ENCODE peak calls at places on chromosomes 3 and 15, in four cellular contexts. B is natural killer cell, T is mucosa of descending colon, C is hepatocyte. M is an unnamed sample.
A peak's percentile ranks its signal among the peaks of the same experiment; 100 is the strongest.

GRCh38 chr3:158731938-158732855 is at the start of gene RARRES1:
- DNase-seq in C (peak; percentile 88), T (peak; percentile 78), B (peak; percentile 21), M (peak; percentile 49)

GRCh38 chr3:12759097-12759679 is at the start of gene TMEM40:
- DNase-seq in B (no peak), T (no peak), C (peak; percentile 59), M (no peak)

GRCh38 chr3:69250014-69250413 is 127.6 kb upstream of the LMOD3 start:
- DNase-seq in B (no peak), T (peak; percentile 93), C (peak; percentile 81), M (no peak)

GRCh38 chr3:177977381-177978158 is 558.7 kb upstream of the KCNMB2 start:
- DNase-seq in T (no peak), C (no peak), B (no peak), M (no peak)

GRCh38 chr15:65956307-65956706 is 87.0 kb downstream of the RAB11A start:
- DNase-seq in C (no peak), B (no peak), T (no peak), M (no peak)

GRCh38 chr3:58200121-58200709 is 10.6 kb downstream of the DNASE1L3 start:
- DNase-seq in C (no peak), B (no peak), T (no peak), M (no peak)

GRCh38 chr3:110307065-110307809 is 764.4 kb upstream of the NECTIN3 start:
- DNase-seq in T (no peak), C (no peak), B (no peak), M (no peak)

GRCh38 chr15:29457729-29458128 is 188.1 kb upstream of the NSMCE3 start:
- DNase-seq in T (no peak), C (no peak), B (no peak), M (no peak)

GRCh38 chr3:64151335-64151871 is 73.9 kb downstream of the PRICKLE2 start:
- DNase-seq in T (no peak), B (no peak), C (no peak), M (no peak)

GRCh38 chr3:114557791-114558190 is 264.0 kb downstream of the TIGIT start:
- DNase-seq in B (no peak), T (no peak), C (no peak), M (no peak)

GRCh38 chr3:43248194-43248593 is 38.1 kb upstream of the SNRK start:
- DNase-seq in B (no peak), T (no peak), C (no peak), M (no peak)

GRCh38 chr15:98292442-98293240 is 332.1 kb downstream of the ARRDC4 start:
- DNase-seq in C (peak; percentile 68), B (peak; percentile 20), T (peak; percentile 49), M (no peak)

GRCh38 chr3:87276484-87276883 is at the start of gene POU1F1:
- DNase-seq in C (no peak), T (no peak), B (no peak), M (no peak)

GRCh38 chr3:10816019-10816862 is at the start of gene SLC6A11:
- DNase-seq in T (no peak), B (no peak), C (peak; percentile 52), M (no peak)

GRCh38 chr3:67783281-67784250 is 129.2 kb upstream of the SUCLG2 start:
- DNase-seq in T (no peak), C (no peak), B (no peak), M (no peak)

GRCh38 chr15:101024111-101024695 is 105.0 kb downstream of the LRRK1 start:
- DNase-seq in B (no peak), T (no peak), C (peak; percentile 42), M (no peak)

GRCh38 chr15:41482070-41482469 is 11.6 kb upstream of the ITPKA start:
- DNase-seq in B (no peak), T (peak; percentile 42), C (no peak), M (no peak)

GRCh38 chr3:185822221-185822956 is 2.5 kb downstream of the IGF2BP2 start:
- DNase-seq in T (no peak), C (no peak), B (no peak), M (no peak)

GRCh38 chr3:185822957-185823279 is 1.9 kb downstream of the IGF2BP2 start:
- DNase-seq in C (no peak), T (no peak), B (no peak), M (no peak)

GRCh38 chr3:185823280-185824044 is 1.4 kb downstream of the IGF2BP2 start:
- DNase-seq in B (peak; percentile 36), T (peak; percentile 67), C (peak; percentile 79), M (no peak)

GRCh38 chr3:185818267-185818875 is 6.5 kb downstream of the IGF2BP2 start:
- DNase-seq in C (no peak), T (no peak), B (no peak), M (no peak)

GRCh38 chr3:185820973-185821758 is 3.7 kb downstream of the IGF2BP2 start:
- DNase-seq in T (no peak), C (peak; percentile 32), B (no peak), M (no peak)
- TF ChIP-seq CTCF in T (no peak), C (no peak), B (no peak), M (no peak)

DNA sequence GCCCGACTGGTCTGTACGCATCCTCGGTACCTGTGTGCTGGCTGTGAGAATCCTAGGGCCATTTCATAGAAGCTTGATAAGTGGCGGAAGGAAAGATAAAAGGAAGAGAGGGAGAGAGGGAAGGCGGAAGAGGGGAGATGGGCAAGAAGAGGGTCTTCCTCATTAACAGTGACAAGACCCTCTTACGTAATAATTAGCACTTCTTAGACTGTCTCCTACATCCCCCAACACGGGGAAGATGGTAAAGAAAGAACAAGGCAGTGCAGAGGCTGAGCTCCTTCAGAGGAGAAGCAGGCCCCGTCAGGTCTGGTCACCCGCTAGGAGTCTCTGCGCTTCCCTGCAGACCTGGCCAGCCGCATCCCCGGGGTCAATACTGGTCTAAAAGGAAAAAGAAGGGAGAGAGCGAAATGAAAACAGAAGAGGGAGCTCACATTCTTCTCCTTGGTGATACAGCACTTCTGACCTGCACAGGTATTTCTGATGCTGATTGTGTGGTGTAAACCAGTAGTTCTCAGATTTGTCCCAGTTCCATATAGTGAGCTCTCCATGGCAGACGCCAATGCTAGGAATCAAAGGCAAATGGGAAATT is 19.0 kb upstream of the FAM240A start:
- DNase-seq in B (no peak), T (no peak), C (no peak), M (no peak)
- TF ChIP-seq CTCF in B (no peak), T (no peak), C (no peak), M (no peak)

GRCh38 chr3:129432671-129433070 is 4.2 kb upstream of the EFCAB12 start:
- DNase-seq in C (no peak), B (no peak), T (no peak), M (no peak)

GRCh38 chr3:129432036-129432435 is 3.6 kb upstream of the EFCAB12 start:
- DNase-seq in B (no peak), C (no peak), T (no peak), M (no peak)

GRCh38 chr3:129434140-129434539 is 5.6 kb downstream of the MBD4 start:
- DNase-seq in C (no peak), B (no peak), T (no peak), M (no peak)

GRCh38 chr3:129433565-129433964 is 5.1 kb upstream of the EFCAB12 start:
- DNase-seq in T (no peak), C (no peak), B (no peak), M (no peak)

DNA sequence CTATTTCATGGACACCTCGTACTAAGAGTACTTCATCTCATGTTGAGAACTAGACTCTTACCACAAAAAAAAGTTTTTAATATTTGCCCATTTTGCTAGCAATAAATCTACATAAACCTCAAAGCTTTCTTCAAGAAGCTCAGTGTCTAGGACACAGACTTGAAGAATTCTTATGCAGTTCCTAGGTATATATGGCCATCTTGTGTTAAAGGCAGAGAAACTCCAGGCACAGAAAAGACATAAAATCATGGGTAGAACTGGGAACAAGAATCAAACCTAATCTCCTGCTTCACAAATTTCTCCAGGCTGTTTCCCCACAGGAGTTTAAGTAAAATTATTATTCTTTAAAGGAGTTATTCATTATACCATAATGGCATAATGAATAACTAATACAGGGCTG is 4.4 kb downstream of the MBD4 start:
- DNase-seq in C (no peak), T (no peak), B (no peak), M (no peak)
- TF ChIP-seq CTCF in C (peak; percentile 17), T (no peak), B (no peak), M (no peak)

GRCh38 chr15:73994419-73994883 is at the start of gene PML:
- DNase-seq in B (peak; percentile 92), T (peak; percentile 98), C (peak; percentile 97), M (peak; percentile 97)
- TF ChIP-seq CTCF in B (no peak), T (no peak), C (no peak), M (no peak)

GRCh38 chr3:16884084-16884747 is 539 bp upstream of the PLCL2 start:
- DNase-seq in B (peak; percentile 70), T (peak; percentile 74), C (peak; percentile 84), M (peak; percentile 57)
- TF ChIP-seq CTCF in B (peak; percentile 61), T (peak; percentile 62), C (peak; percentile 66), M (peak; percentile 60)

M was measured in CD14-positive monocyte.